ENCODE peak calls at places on chromosomes 7 and 10, in ten cellular contexts. U, Y, Q, T, J, F, V, X, A and P are unnamed samples.

GRCh38 chr10:85124592-85124991 is 796.2 kb downstream of the CCSER2 start:
- DNase-seq in U (no peak), Y (no peak), Q (no peak), T (no peak), J (no peak), F (no peak), V (no peak), X (no peak), A (no peak), P (no peak)

GRCh38 chr10:26367771-26368170 is 70.4 kb upstream of the APBB1IP start:
- DNase-seq in U (no peak), Y (no peak), Q (peak; percentile 66), T (peak; percentile 54), J (no peak), F (peak; percentile 46), V (no peak), X (no peak), A (no peak), P (no peak)

GRCh38 chr7:143906176-143906575 is 4.2 kb upstream of the TCAF1 start:
- DNase-seq in U (no peak), Y (no peak), Q (no peak), T (no peak), J (peak; percentile 10), F (no peak), V (no peak), X (no peak), A (no peak), P (no peak)

GRCh38 chr7:82202107-82202506 is 241.5 kb downstream of the CACNA2D1 start:
- DNase-seq in U (no peak), Y (no peak), Q (no peak), T (no peak), J (no peak), F (no peak), V (no peak), X (no peak), A (no peak), P (no peak)

GRCh38 chr7:77425151-77426051 is 9.3 kb upstream of the GSAP start:
- DNase-seq in U (no peak), Y (no peak), Q (no peak), T (no peak), J (no peak), F (no peak), V (no peak), X (no peak), A (no peak), P (no peak)

GRCh38 chr7:11727864-11728263 is 104.1 kb downstream of the THSD7A start:
- DNase-seq in U (no peak), Y (no peak), Q (no peak), T (no peak), J (no peak), F (no peak), V (no peak), X (no peak), A (no peak), P (no peak)

GRCh38 chr10:64345856-64346255 is 824.7 kb downstream of the REEP3 start:
- DNase-seq in U (no peak), Y (no peak), Q (no peak), T (no peak), J (no peak), F (no peak), V (no peak), X (no peak), A (no peak), P (no peak)

GRCh38 chr10:95573953-95574604 is 12.9 kb upstream of the SORBS1 start:
- DNase-seq in U (no peak), Y (no peak), Q (no peak), T (no peak), J (no peak), F (no peak), V (no peak), X (no peak), A (no peak), P (no peak)

GRCh38 chr10:113086282-113086681 is 136.2 kb downstream of the TCF7L2 start:
- DNase-seq in U (no peak), Y (no peak), Q (no peak), T (no peak), J (no peak), F (no peak), V (no peak), X (no peak), A (no peak), P (no peak)

GRCh38 chr10:90417056-90417455 is 440.8 kb downstream of the HTR7 start:
- DNase-seq in U (no peak), Y (no peak), Q (no peak), T (no peak), J (no peak), F (no peak), V (no peak), X (no peak), A (no peak), P (no peak)

GRCh38 chr7:157514746-157515145 is 177.9 kb downstream of the DNAJB6 start:
- DNase-seq in U (no peak), Y (no peak), Q (no peak), T (no peak), J (no peak), F (no peak), V (no peak), X (peak; percentile 14), A (no peak), P (no peak)

GRCh38 chr7:96426027-96426426 is 104.1 kb upstream of the SLC25A13 start:
- DNase-seq in U (no peak), Y (no peak), Q (no peak), T (no peak), J (no peak), F (no peak), V (no peak), X (no peak), A (no peak), P (no peak)

GRCh38 chr10:71040890-71041590 is 152.7 kb upstream of the PCBD1 start:
- DNase-seq in U (no peak), Y (no peak), Q (no peak), T (no peak), J (no peak), F (no peak), V (no peak), X (no peak), A (no peak), P (no peak)

DNA sequence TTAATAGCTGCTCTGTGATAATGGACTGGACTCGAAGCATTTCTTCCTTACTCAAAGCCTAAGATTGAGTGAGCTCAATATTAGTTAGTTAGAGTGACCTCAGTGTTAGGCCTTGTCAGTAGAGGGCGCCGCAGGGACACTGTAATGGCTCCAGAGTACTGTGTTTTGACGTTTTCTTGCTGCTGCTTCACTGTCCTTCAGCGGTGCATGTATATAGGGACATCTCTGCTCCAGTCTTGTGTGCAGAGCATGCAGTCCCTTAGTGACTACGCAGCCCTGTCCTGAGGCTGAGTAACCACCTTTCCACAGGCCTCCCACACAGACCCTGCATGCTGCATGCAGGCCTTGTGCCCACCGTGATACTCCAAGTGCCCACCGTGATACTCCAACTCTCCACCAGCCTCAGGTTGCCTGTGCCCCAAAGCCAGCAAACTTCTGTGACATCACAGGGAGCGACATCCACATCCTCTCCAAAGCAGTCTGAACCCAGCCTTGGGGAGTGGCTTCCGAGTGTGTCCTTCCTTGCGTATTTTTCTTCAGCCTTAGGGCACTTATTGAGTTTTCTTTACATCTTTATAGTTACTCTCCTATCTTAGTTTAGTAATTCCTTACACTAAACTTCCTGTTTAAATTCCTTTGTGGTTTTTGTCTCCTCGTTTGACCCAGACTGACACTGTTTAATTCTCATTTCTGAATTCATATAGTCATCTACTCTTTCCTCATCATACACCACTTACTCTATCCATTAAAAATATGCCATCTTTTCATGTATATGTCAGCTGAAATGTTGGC is 118.2 kb downstream of the JAZF1 start:
- DNase-seq in U (peak; percentile 67), Y (peak; percentile 18), Q (peak; percentile 48), T (peak; percentile 81), J (peak; percentile 87), F (no peak), V (no peak), X (no peak), A (peak; percentile 62), P (no peak)
- TF ChIP-seq CTCF in U (peak; percentile 59), Y (no peak), Q (peak; percentile 74), T (peak; percentile 66), J (no peak), F (peak; percentile 14), V (no peak), X (peak; percentile 37), A (peak; percentile 79), P (peak; percentile 74)

DNA sequence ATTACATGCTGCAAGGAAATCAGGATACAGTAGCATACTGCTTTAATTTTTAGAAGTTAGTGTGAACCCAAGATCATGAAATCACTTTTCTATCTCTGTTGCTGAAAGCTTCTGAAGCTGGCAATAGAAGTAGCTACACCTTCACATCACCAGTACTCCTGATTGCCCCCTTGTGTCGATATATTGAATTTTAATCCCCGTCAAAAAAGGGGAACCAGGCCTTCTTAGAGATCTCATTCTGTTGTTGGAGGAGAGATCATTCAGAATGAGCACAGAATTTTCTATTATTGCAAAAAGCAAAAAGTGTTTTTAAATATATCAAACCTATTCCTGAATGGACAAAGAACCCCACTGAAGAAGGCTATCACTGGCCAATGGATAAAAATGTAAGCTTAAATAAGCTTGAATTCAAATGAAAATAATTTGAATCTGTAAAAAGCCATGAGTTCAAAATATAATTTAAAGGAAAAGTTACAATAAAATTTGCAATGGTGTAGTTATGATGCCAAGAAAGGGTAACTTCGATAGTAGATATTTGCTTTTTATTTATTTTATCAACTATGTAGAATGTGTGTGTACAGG is 39.7 kb upstream of the TEX47 start:
- DNase-seq in U (no peak), Y (no peak), Q (no peak), T (no peak), J (no peak), F (no peak), V (no peak), X (no peak), A (peak; percentile 20), P (no peak)
- TF ChIP-seq CTCF in U (no peak), Y (no peak), Q (peak; percentile 64), T (peak; percentile 26), J (no peak), F (peak; percentile 57), V (no peak), X (no peak), A (peak; percentile 67), P (peak; percentile 76)

GRCh38 chr10:29533696-29534285 is 101.0 kb downstream of the SVIL start:
- DNase-seq in U (no peak), Y (no peak), Q (no peak), T (no peak), J (no peak), F (no peak), V (no peak), X (no peak), A (no peak), P (no peak)
- TF ChIP-seq CTCF in U (no peak), Y (no peak), Q (no peak), T (no peak), J (no peak), F (no peak), V (no peak), X (no peak), A (no peak), P (peak; percentile 39)

DNA sequence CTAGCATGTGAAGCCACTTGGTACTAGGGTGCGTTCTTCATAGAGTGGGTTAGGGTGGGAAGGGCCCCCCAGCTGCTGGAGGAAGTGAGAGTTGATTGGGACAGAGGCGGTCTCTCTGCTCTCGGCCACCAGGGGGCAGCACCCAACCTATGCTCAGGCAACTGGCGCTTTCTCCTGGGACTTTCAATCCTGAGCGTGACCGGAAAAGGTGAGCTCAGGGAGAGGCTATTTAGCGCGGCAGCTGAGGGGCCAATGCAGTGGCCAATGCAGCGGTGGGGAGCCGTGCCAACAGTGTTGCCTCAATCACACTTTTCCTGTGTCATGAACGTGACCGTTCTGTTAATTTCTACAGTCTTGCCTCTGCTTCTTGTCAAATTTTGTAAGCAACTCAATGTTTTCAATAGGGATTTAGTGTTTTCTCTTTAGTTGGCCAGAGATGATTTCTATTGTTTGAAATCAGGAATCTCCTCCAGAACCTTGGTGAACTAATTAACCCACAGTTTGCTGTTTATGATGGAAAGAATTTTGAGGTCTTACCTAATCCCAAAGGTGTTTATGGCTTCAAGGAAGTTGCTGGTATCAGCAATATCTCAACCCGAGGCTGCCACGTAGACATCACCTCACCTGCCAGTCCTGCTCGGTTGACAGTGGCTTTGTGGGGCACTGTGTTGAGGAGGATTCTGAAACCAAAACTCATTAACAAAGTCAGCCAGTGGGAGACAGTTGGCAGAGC is 67.9 kb upstream of the PDZD8 start:
- DNase-seq in U (peak; percentile 90), Y (peak; percentile 22), Q (peak; percentile 59), T (peak; percentile 86), J (peak; percentile 95), F (peak; percentile 61), V (peak; percentile 39), X (peak; percentile 82), A (peak; percentile 75), P (peak; percentile 77)
- TF ChIP-seq CTCF in U (peak; percentile 92), Y (peak; percentile 73), Q (peak; percentile 82), T (peak; percentile 88), J (peak; percentile 94), F (peak; percentile 93), V (peak; percentile 65), X (peak; percentile 70), A (peak; percentile 84), P (peak; percentile 92)